ENCODE peak calls at places on chromosomes 12 and 14, in eight cellular contexts. I, F, O, L, K, R, S and J are unnamed samples.

GRCh38 chr12:106139422-106140141 is 828 bp upstream of the NUAK1 start:
- DNase-seq in I (no peak), F (peak; percentile 98), O (peak; percentile 9), L (peak; percentile 89), K (no peak), R (peak; percentile 64), S (peak; percentile 53), J (no peak)

GRCh38 chr14:100835278-100836052 is 9.5 kb downstream of the MEG3 start:
- DNase-seq in I (no peak), F (no peak), O (no peak), L (no peak), K (no peak), R (no peak), S (no peak), J (no peak)

GRCh38 chr14:54267172-54267571 is 129.6 kb upstream of the CDKN3 start:
- DNase-seq in I (no peak), F (no peak), O (peak; percentile 80), L (no peak), K (no peak), R (no peak), S (no peak), J (peak; percentile 17)

GRCh38 chr12:47102845-47103666 is 23.3 kb upstream of the AMIGO2 start:
- DNase-seq in I (no peak), F (no peak), O (no peak), L (no peak), K (peak; percentile 98), R (peak; percentile 88), S (no peak), J (no peak)

GRCh38 chr12:88036368-88036965 is 7.3 kb upstream of the C12orf50 start:
- DNase-seq in I (peak; percentile 51), F (no peak), O (no peak), L (no peak), K (no peak), R (peak; percentile 40), S (no peak), J (no peak)

GRCh38 chr12:75720807-75721206 is 209.4 kb upstream of the KRR1 start:
- DNase-seq in I (no peak), F (peak; percentile 76), O (no peak), L (no peak), K (no peak), R (no peak), S (no peak), J (no peak)

GRCh38 chr12:108734200-108734906 is 3.0 kb upstream of the CORO1C start:
- DNase-seq in I (peak; percentile 63), F (no peak), O (peak; percentile 32), L (peak; percentile 98), K (peak; percentile 79), R (peak; percentile 94), S (no peak), J (no peak)

GRCh38 chr12:544142-544541 is 84.4 kb downstream of the B4GALNT3 start:
- DNase-seq in I (no peak), F (no peak), O (no peak), L (no peak), K (no peak), R (no peak), S (no peak), J (no peak)

GRCh38 chr14:60732840-60733483 is 1.6 kb upstream of the MNAT1 start:
- DNase-seq in I (no peak), F (no peak), O (no peak), L (peak; percentile 12), K (no peak), R (no peak), S (no peak), J (no peak)
- H3K4me3 ChIP-seq in I (no peak overlapping the region), F (no peak overlapping the region), O (no peak overlapping the region), L (no peak overlapping the region), K (no peak overlapping the region), R (no peak overlapping the region), S (no peak overlapping the region), J (no peak overlapping the region)

GRCh38 chr14:88617479-88617878 is 54.6 kb downstream of the ZC3H14 start:
- DNase-seq in I (no peak), F (no peak), O (no peak), L (no peak), K (no peak), R (no peak), S (no peak), J (no peak)

GRCh38 chr14:88618476-88618875 is 55.6 kb downstream of the ZC3H14 start:
- DNase-seq in I (no peak), F (peak; percentile 61), O (no peak), L (no peak), K (no peak), R (no peak), S (no peak), J (no peak)

GRCh38 chr14:88614218-88614907 is 51.5 kb downstream of the ZC3H14 start:
- DNase-seq in I (no peak), F (no peak), O (peak; percentile 10), L (no peak), K (peak; percentile 42), R (peak; percentile 82), S (no peak), J (no peak)

GRCh38 chr14:88613552-88614010 is 50.7 kb downstream of the ZC3H14 start:
- DNase-seq in I (peak; percentile 50), F (no peak), O (peak; percentile 8), L (no peak), K (no peak), R (peak; percentile 88), S (no peak), J (peak; percentile 23)

GRCh38 chr14:88616697-88617096 is 53.9 kb downstream of the ZC3H14 start:
- DNase-seq in I (no peak), F (no peak), O (no peak), L (no peak), K (no peak), R (no peak), S (no peak), J (no peak)
- H3K4me3 ChIP-seq in I (no peak overlapping the region), F (no peak overlapping the region), O (no peak overlapping the region), L (no peak overlapping the region), K (no peak overlapping the region), R (no peak overlapping the region), S (no peak overlapping the region), J (no peak overlapping the region)

DNA sequence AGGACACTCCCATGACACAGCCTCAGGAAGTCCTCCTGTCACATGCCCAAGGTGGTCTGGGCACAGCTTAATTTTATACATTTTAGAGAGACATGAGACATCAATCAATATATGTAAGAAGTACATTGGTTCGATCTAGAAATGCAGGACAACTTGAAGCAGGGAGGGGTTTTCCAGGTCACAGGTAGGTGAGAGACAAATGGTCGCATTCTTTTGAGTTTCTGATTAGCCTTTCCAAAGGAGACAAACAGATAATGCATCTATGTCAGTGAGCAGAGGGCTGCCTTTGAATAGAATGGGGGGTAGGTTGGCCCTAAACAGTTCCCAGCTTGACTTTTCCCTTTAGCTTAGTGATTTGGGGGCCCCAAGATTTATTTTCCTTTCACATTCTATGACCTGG is 2.5 kb downstream of the HSPB8 start:
- DNase-seq in I (no peak), F (no peak), O (no peak), L (no peak), K (no peak), R (no peak), S (no peak), J (no peak)
- H3K4me3 ChIP-seq in I (no peak overlapping the region), F (peak overlapping the region; percentile 73), O (no peak overlapping the region), L (no peak overlapping the region), K (peak overlapping the region; percentile 53), R (peak overlapping the region; percentile 66), S (no peak overlapping the region), J (no peak overlapping the region)

DNA sequence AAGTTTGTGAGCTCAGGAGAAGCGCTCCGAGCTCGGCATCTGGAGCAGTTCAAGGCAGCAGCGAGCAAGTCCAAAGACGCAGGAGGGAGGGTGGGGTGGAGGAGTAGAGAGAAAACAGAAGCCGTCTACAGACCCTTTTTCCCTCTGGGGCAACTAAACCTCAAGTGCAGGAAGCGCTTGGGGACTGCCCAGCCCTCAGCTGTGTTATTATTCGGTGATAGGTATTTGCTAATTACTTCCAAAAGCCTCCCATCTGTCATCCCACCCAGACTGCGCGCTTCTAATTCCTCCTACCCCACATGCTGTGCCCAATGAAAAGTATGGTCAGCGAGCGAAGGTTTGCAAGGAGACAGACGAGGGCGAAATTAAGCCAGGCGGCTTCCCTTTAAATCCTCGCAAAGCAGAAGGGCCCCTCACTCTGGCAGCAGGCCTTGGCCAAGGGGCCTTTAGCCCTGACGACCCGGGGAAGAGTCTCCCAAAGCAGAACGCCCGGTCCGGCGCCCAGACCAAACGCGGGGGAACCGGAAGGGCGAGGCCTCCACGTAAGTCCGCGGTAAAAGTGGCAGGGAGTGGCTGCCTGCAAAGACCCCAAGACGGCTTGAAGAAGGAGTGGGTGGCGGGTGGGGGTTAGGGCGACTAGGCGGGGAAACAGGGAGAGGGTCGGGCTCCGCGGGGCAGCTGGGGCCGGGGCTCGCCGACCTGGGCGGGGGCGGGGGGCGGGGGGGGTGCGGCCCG is 502 bp upstream of the CD9 start:
- DNase-seq in I (no peak), F (peak; percentile 94), O (no peak), L (peak; percentile 51), K (no peak), R (no peak), S (peak; percentile 81), J (no peak)
- H3K4me3 ChIP-seq in I (peak overlapping the region; percentile 7), F (peak overlapping the region; percentile 77), O (peak overlapping the region; percentile 10), L (peak overlapping the region; percentile 65), K (peak overlapping the region; percentile 32), R (peak overlapping the region; percentile 51), S (peak overlapping the region; percentile 62), J (no peak overlapping the region)

GRCh38 chr12:52009081-52009751 is 2.5 kb downstream of the TAMALIN start:
- DNase-seq in I (no peak), F (peak; percentile 64), O (no peak), L (no peak), K (no peak), R (no peak), S (no peak), J (no peak)
- H3K4me3 ChIP-seq in I (no peak overlapping the region), F (no peak overlapping the region), O (no peak overlapping the region), L (no peak overlapping the region), K (no peak overlapping the region), R (no peak overlapping the region), S (no peak overlapping the region), J (no peak overlapping the region)